ENCODE peak calls at places on chromosomes 7 and 10, in nine cellular contexts. H, Y, E, P, Z, K, J, D and V are unnamed samples.

GRCh38 chr7:93620057-93620456 is 45.5 kb upstream of the CALCR start:
- DNase-seq in H (no peak), Y (no peak), E (no peak), P (no peak), Z (no peak), K (no peak), J (no peak), D (no peak), V (no peak)

GRCh38 chr10:1316107-1316805 is 260.1 kb downstream of the WDR37 start:
- DNase-seq in H (no peak), Y (no peak), E (no peak), P (no peak), Z (no peak), K (no peak), J (no peak), D (no peak), V (no peak)

GRCh38 chr10:110651044-110651958 is 7.2 kb downstream of the RBM20 start:
- DNase-seq in H (no peak), Y (no peak), E (peak; percentile 92), P (no peak), Z (peak; percentile 39), K (peak; percentile 84), J (peak; percentile 58), D (peak; percentile 97), V (peak; percentile 67)

GRCh38 chr7:12508554-12508953 is 62.0 kb upstream of the SCIN start:
- DNase-seq in H (no peak), Y (no peak), E (no peak), P (no peak), Z (no peak), K (no peak), J (no peak), D (no peak), V (no peak)

GRCh38 chr7:66629222-66629658 is 559 bp downstream of the KCTD7 start:
- DNase-seq in H (no peak), Y (no peak), E (no peak), P (no peak), Z (no peak), K (no peak), J (no peak), D (no peak), V (no peak)

GRCh38 chr10:11783558-11783865 is 39.6 kb upstream of the PROSER2 start:
- DNase-seq in H (no peak), Y (no peak), E (no peak), P (no peak), Z (no peak), K (no peak), J (no peak), D (no peak), V (no peak)

GRCh38 chr7:28078036-28078901 is 102.3 kb downstream of the JAZF1 start:
- DNase-seq in H (peak; percentile 31), Y (peak; percentile 64), E (peak; percentile 66), P (peak; percentile 69), Z (peak; percentile 55), K (peak; percentile 51), J (no peak), D (peak; percentile 53), V (no peak)

GRCh38 chr7:140639366-140640053 is 1.1 kb downstream of the DENND2A start:
- DNase-seq in H (no peak), Y (no peak), E (peak; percentile 85), P (no peak), Z (no peak), K (peak; percentile 83), J (no peak), D (peak; percentile 73), V (peak; percentile 77)

GRCh38 chr7:80147543-80148376 is 13.1 kb downstream of the GNAI1 start:
- DNase-seq in H (no peak), Y (no peak), E (peak; percentile 97), P (peak; percentile 47), Z (no peak), K (peak; percentile 74), J (peak; percentile 78), D (peak; percentile 62), V (peak; percentile 54)

GRCh38 chr10:109287858-109288257 is 635.5 kb downstream of the XPNPEP1 start:
- DNase-seq in H (no peak), Y (no peak), E (no peak), P (no peak), Z (no peak), K (no peak), J (no peak), D (no peak), V (no peak)

GRCh38 chr10:112658900-112659328 is 211.9 kb downstream of the VTI1A start:
- DNase-seq in H (no peak), Y (no peak), E (no peak), P (peak; percentile 72), Z (no peak), K (peak; percentile 52), J (no peak), D (peak; percentile 65), V (no peak)